ENCODE peak calls at places on chromosomes 2 and 18, in seven cellular contexts. Y, N, Q, V, X, B and K are unnamed samples.

GRCh38 chr2:171995586-171995985 is 4.2 kb upstream of the METAP1D start:
- DNase-seq in Y (no peak), N (no peak), Q (no peak), V (no peak), X (no peak), B (no peak), K (peak)

GRCh38 chr2:239958366-239958765 is 66.8 kb downstream of the NDUFA10 start:
- DNase-seq in Y (no peak), N (no peak), Q (no peak), V (no peak), X (no peak), B (no peak), K (no peak)

GRCh38 chr2:40165503-40165867 is 286.4 kb downstream of the SLC8A1 start:
- DNase-seq in Y (no peak), N (no peak), Q (no peak), V (no peak), X (no peak), B (peak), K (peak)

GRCh38 chr18:68991281-68991680 is 193.4 kb downstream of the CCDC102B start:
- DNase-seq in Y (no peak), N (no peak), Q (no peak), V (no peak), X (no peak), B (peak), K (no peak)

GRCh38 chr2:121902171-121902591 is 146.7 kb downstream of the TSN start:
- DNase-seq in Y (no peak), N (no peak), Q (no peak), V (no peak), X (no peak), B (no peak), K (no peak)

GRCh38 chr2:200864206-200864976 is at the start of gene CLK1:
- DNase-seq in Y (peak), N (peak), Q (peak), V (peak), X (peak), B (peak), K (peak)

GRCh38 chr18:27627927-27628326 is 442.8 kb upstream of the CHST9 start:
- DNase-seq in Y (no peak), N (no peak), Q (no peak), V (no peak), X (no peak), B (no peak), K (no peak)

GRCh38 chr2:30978044-30978443 is 160.2 kb downstream of the GALNT14 start:
- DNase-seq in Y (no peak), N (no peak), Q (peak), V (no peak), X (no peak), B (no peak), K (no peak)

GRCh38 chr2:172168917-172169346 is 66.2 kb upstream of the DLX2 start:
- DNase-seq in Y (no peak), N (no peak), Q (no peak), V (no peak), X (no peak), B (peak), K (no peak)

GRCh38 chr18:55266981-55267380 is 307.7 kb upstream of the CCDC68 start:
- DNase-seq in Y (no peak), N (no peak), Q (no peak), V (no peak), X (no peak), B (no peak), K (peak)

GRCh38 chr2:118014492-118014824 is 588 bp upstream of the CCDC93 start:
- DNase-seq in Y (no peak), N (no peak), Q (no peak), V (no peak), X (peak), B (no peak), K (no peak)

GRCh38 chr2:68907232-68907922 is 36.2 kb upstream of the BMP10 start:
- DNase-seq in Y (no peak), N (no peak), Q (no peak), V (no peak), X (no peak), B (no peak), K (no peak)

GRCh38 chr18:46829947-46830346 is 73.1 kb upstream of the ST8SIA5 start:
- DNase-seq in Y (no peak), N (no peak), Q (no peak), V (no peak), X (no peak), B (no peak), K (no peak)

GRCh38 chr18:23662309-23663263 is at the start of gene ANKRD29:
- DNase-seq in Y (peak), N (no peak), Q (peak), V (peak), X (peak), B (peak), K (peak)

GRCh38 chr18:46293699-46294300 is 189.6 kb downstream of the HAUS1 start:
- DNase-seq in Y (peak), N (no peak), Q (no peak), V (no peak), X (no peak), B (peak), K (no peak)

GRCh38 chr2:121469361-121469760 is 61.3 kb upstream of the RNU4ATAC start:
- DNase-seq in Y (no peak), N (no peak), Q (no peak), V (no peak), X (no peak), B (no peak), K (no peak)

GRCh38 chr2:205637779-205638503 is 44.4 kb upstream of the NRP2 start:
- DNase-seq in Y (no peak), N (no peak), Q (no peak), V (no peak), X (no peak), B (no peak), K (no peak)

GRCh38 chr2:54981409-54981808 is 68.8 kb downstream of the RTN4 start:
- DNase-seq in Y (no peak), N (no peak), Q (no peak), V (no peak), X (no peak), B (no peak), K (no peak)

GRCh38 chr2:121698318-121698930 is 38.3 kb downstream of the NIFK start:
- DNase-seq in Y (no peak), N (no peak), Q (no peak), V (no peak), X (no peak), B (no peak), K (no peak)

GRCh38 chr2:106192752-106193490 is 1.2 kb downstream of the UXS1 start:
- DNase-seq in Y (peak), N (peak), Q (peak), V (peak), X (peak), B (peak), K (peak)

GRCh38 chr18:23810396-23810795 is 121.1 kb downstream of the LAMA3 start:
- DNase-seq in Y (no peak), N (no peak), Q (peak), V (peak), X (no peak), B (no peak), K (no peak)

GRCh38 chr2:9699139-9699823 is 68.5 kb upstream of the YWHAQ start:
- DNase-seq in Y (no peak), N (no peak), Q (no peak), V (no peak), X (no peak), B (peak), K (peak)

GRCh38 chr2:6845312-6845711 is 20.4 kb downstream of the CMPK2 start:
- DNase-seq in Y (no peak), N (no peak), Q (peak), V (no peak), X (no peak), B (no peak), K (peak)

GRCh38 chr2:113390133-113390849 is 47.2 kb upstream of the ZNG1B start:
- DNase-seq in Y (peak), N (peak), Q (peak), V (peak), X (peak), B (peak), K (peak)

GRCh38 chr18:74291771-74292540 is at the start of gene CYB5A:
- DNase-seq in Y (peak), N (peak), Q (peak), V (peak), X (peak), B (peak), K (peak)

GRCh38 chr2:23399674-23400261 is 14.8 kb downstream of the KLHL29 start:
- DNase-seq in Y (no peak), N (no peak), Q (peak), V (no peak), X (no peak), B (no peak), K (no peak)

GRCh38 chr2:60678551-60678950 is 77.5 kb upstream of the PAPOLG start:
- DNase-seq in Y (no peak), N (no peak), Q (no peak), V (no peak), X (no peak), B (no peak), K (no peak)

GRCh38 chr18:2898131-2898640 is 51.4 kb downstream of the EMILIN2 start:
- DNase-seq in Y (no peak), N (no peak), Q (no peak), V (no peak), X (no peak), B (no peak), K (no peak)

GRCh38 chr2:212289301-212289700 is 249.3 kb downstream of the ERBB4 start:
- DNase-seq in Y (no peak), N (no peak), Q (no peak), V (no peak), X (no peak), B (no peak), K (no peak)

GRCh38 chr2:48315847-48316194 is 214.1 kb upstream of the STON1 start:
- DNase-seq in Y (peak), N (peak), Q (peak), V (peak), X (peak), B (peak), K (no peak)

GRCh38 chr2:133495226-133495625 is 73.0 kb downstream of the NCKAP5 start:
- DNase-seq in Y (no peak), N (no peak), Q (no peak), V (no peak), X (no peak), B (no peak), K (no peak)

GRCh38 chr18:45774065-45774521 is 50.1 kb downstream of the SLC14A1 start:
- DNase-seq in Y (no peak), N (no peak), Q (no peak), V (no peak), X (no peak), B (peak), K (no peak)

GRCh38 chr2:160205511-160205910 is 5.4 kb upstream of the ITGB6 start:
- DNase-seq in Y (peak), N (peak), Q (no peak), V (no peak), X (no peak), B (peak), K (peak)

GRCh38 chr2:86315084-86315483 is 22.3 kb downstream of the REEP1 start:
- DNase-seq in Y (no peak), N (no peak), Q (no peak), V (no peak), X (no peak), B (no peak), K (no peak)

GRCh38 chr2:179966778-179967394 is 40.2 kb downstream of the CWC22 start:
- DNase-seq in Y (no peak), N (no peak), Q (no peak), V (no peak), X (no peak), B (no peak), K (no peak)

GRCh38 chr2:11366326-11366741 is 21.9 kb upstream of the ROCK2 start:
- DNase-seq in Y (no peak), N (peak), Q (no peak), V (no peak), X (no peak), B (no peak), K (no peak)

GRCh38 chr2:196479350-196479749 is 160.2 kb upstream of the CCDC150 start:
- DNase-seq in Y (no peak), N (no peak), Q (no peak), V (no peak), X (no peak), B (peak), K (peak)

GRCh38 chr2:240358821-240359342 is 76.6 kb upstream of the GPC1 start:
- DNase-seq in Y (no peak), N (no peak), Q (no peak), V (no peak), X (no peak), B (no peak), K (no peak)